ENCODE peak calls at places on chromosome 16, in ten cellular contexts. One of them, this sample, is unnamed.
A peak's percentile ranks its signal among the peaks of the same experiment; 100 is the strongest.

GRCh38 chr16:77298638-77299360 is 99.6 kb downstream of the SYCE1L start:
- DNase-seq in adrenal gland: no peak
- DNase-seq in choroid plexus epithelial cell: peak; percentile 96
- DNase-seq in tibial nerve: no peak
- DNase-seq in kidney epithelial cell: peak; percentile 98
- DNase-seq in HCT116: no peak
- DNase-seq in transverse colon: no peak
- DNase-seq in fibroblast of lung: peak; percentile 93
- DNase-seq in heart right ventricle: no peak
- DNase-seq in AG10803: peak; percentile 95
- DNase-seq in this sample: peak; percentile 98

GRCh38 chr16:78689031-78689430 is 589.6 kb downstream of the WWOX start:
- DNase-seq in HCT116: no peak
- DNase-seq in adrenal gland: no peak
- DNase-seq in fibroblast of lung: peak; percentile 57
- DNase-seq in kidney epithelial cell: no peak
- DNase-seq in tibial nerve: no peak
- DNase-seq in choroid plexus epithelial cell: no peak
- DNase-seq in transverse colon: no peak
- DNase-seq in AG10803: no peak
- DNase-seq in heart right ventricle: no peak
- DNase-seq in this sample: no peak

GRCh38 chr16:51159864-51160263 is 8.8 kb upstream of the SALL1 start:
- DNase-seq in adrenal gland: no peak
- DNase-seq in transverse colon: no peak
- DNase-seq in AG10803: no peak
- DNase-seq in kidney epithelial cell: no peak
- DNase-seq in choroid plexus epithelial cell: no peak
- DNase-seq in HCT116: no peak
- DNase-seq in tibial nerve: no peak
- DNase-seq in heart right ventricle: no peak
- DNase-seq in fibroblast of lung: no peak
- DNase-seq in this sample: no peak

GRCh38 chr16:26857371-26857770 is 209.4 kb upstream of the C16orf82 start:
- DNase-seq in HCT116: no peak
- DNase-seq in choroid plexus epithelial cell: no peak
- DNase-seq in kidney epithelial cell: no peak
- DNase-seq in transverse colon: no peak
- DNase-seq in adrenal gland: no peak
- DNase-seq in AG10803: no peak
- DNase-seq in tibial nerve: no peak
- DNase-seq in heart right ventricle: no peak
- DNase-seq in fibroblast of lung: no peak
- DNase-seq in this sample: no peak

GRCh38 chr16:85539629-85540291 is 73.4 kb upstream of the GSE1 start:
- DNase-seq in kidney epithelial cell: no peak
- DNase-seq in AG10803: no peak
- DNase-seq in fibroblast of lung: no peak
- DNase-seq in transverse colon: no peak
- DNase-seq in heart right ventricle: no peak
- DNase-seq in tibial nerve: no peak
- DNase-seq in HCT116: no peak
- DNase-seq in adrenal gland: no peak
- DNase-seq in choroid plexus epithelial cell: no peak
- DNase-seq in this sample: no peak

GRCh38 chr16:27972500-27972899 is 91.0 kb downstream of the GSG1L start:
- DNase-seq in kidney epithelial cell: peak; percentile 5
- DNase-seq in transverse colon: peak; percentile 11
- DNase-seq in tibial nerve: no peak
- DNase-seq in adrenal gland: no peak
- DNase-seq in HCT116: peak; percentile 73
- DNase-seq in heart right ventricle: no peak
- DNase-seq in choroid plexus epithelial cell: peak; percentile 57
- DNase-seq in fibroblast of lung: peak; percentile 3
- DNase-seq in AG10803: peak; percentile 19
- DNase-seq in this sample: peak; percentile 10

GRCh38 chr16:12291989-12292759 is 315.6 kb downstream of the SNX29 start:
- DNase-seq in HCT116: no peak
- DNase-seq in kidney epithelial cell: no peak
- DNase-seq in adrenal gland: no peak
- DNase-seq in tibial nerve: no peak
- DNase-seq in AG10803: no peak
- DNase-seq in heart right ventricle: no peak
- DNase-seq in transverse colon: no peak
- DNase-seq in fibroblast of lung: no peak
- DNase-seq in choroid plexus epithelial cell: no peak
- DNase-seq in this sample: no peak

GRCh38 chr16:62190426-62190825 is 154.2 kb upstream of the CDH8 start:
- DNase-seq in AG10803: no peak
- DNase-seq in transverse colon: no peak
- DNase-seq in choroid plexus epithelial cell: peak; percentile 1
- DNase-seq in HCT116: no peak
- DNase-seq in fibroblast of lung: no peak
- DNase-seq in tibial nerve: no peak
- DNase-seq in heart right ventricle: no peak
- DNase-seq in kidney epithelial cell: peak; percentile 1
- DNase-seq in adrenal gland: no peak
- DNase-seq in this sample: no peak

GRCh38 chr16:67447508-67448076 is 16.7 kb downstream of the HSD11B2 start:
- DNase-seq in kidney epithelial cell: no peak
- DNase-seq in fibroblast of lung: peak; percentile 88
- DNase-seq in transverse colon: peak; percentile 78
- DNase-seq in AG10803: peak; percentile 49
- DNase-seq in adrenal gland: no peak
- DNase-seq in HCT116: peak; percentile 54
- DNase-seq in tibial nerve: no peak
- DNase-seq in choroid plexus epithelial cell: peak; percentile 40
- DNase-seq in heart right ventricle: peak; percentile 62
- DNase-seq in this sample: no peak

GRCh38 chr16:85955566-85955965 is 56.6 kb downstream of the IRF8 start:
- DNase-seq in adrenal gland: no peak
- DNase-seq in AG10803: no peak
- DNase-seq in heart right ventricle: no peak
- DNase-seq in choroid plexus epithelial cell: no peak
- DNase-seq in transverse colon: no peak
- DNase-seq in kidney epithelial cell: no peak
- DNase-seq in tibial nerve: no peak
- DNase-seq in fibroblast of lung: no peak
- DNase-seq in HCT116: no peak
- DNase-seq in this sample: no peak

GRCh38 chr16:2058901-2059300 is 11.1 kb downstream of the TSC2 start:
- DNase-seq in tibial nerve: no peak
- DNase-seq in transverse colon: no peak
- DNase-seq in choroid plexus epithelial cell: no peak
- DNase-seq in adrenal gland: no peak
- DNase-seq in kidney epithelial cell: no peak
- DNase-seq in heart right ventricle: no peak
- DNase-seq in fibroblast of lung: no peak
- DNase-seq in HCT116: no peak
- DNase-seq in AG10803: no peak
- DNase-seq in this sample: no peak

GRCh38 chr16:2057438-2057837 is 9.7 kb downstream of the TSC2 start:
- DNase-seq in kidney epithelial cell: no peak
- DNase-seq in HCT116: no peak
- DNase-seq in AG10803: no peak
- DNase-seq in heart right ventricle: no peak
- DNase-seq in choroid plexus epithelial cell: no peak
- DNase-seq in tibial nerve: no peak
- DNase-seq in adrenal gland: no peak
- DNase-seq in fibroblast of lung: no peak
- DNase-seq in transverse colon: no peak
- DNase-seq in this sample: no peak

GRCh38 chr16:2056077-2056476 is 8.3 kb downstream of the TSC2 start:
- DNase-seq in adrenal gland: no peak
- DNase-seq in transverse colon: no peak
- DNase-seq in AG10803: peak; percentile 20
- DNase-seq in fibroblast of lung: no peak
- DNase-seq in kidney epithelial cell: no peak
- DNase-seq in HCT116: no peak
- DNase-seq in heart right ventricle: no peak
- DNase-seq in choroid plexus epithelial cell: peak; percentile 41
- DNase-seq in tibial nerve: no peak
- DNase-seq in this sample: no peak

GRCh38 chr16:2054543-2055245 is 6.9 kb downstream of the TSC2 start:
- DNase-seq in choroid plexus epithelial cell: no peak
- DNase-seq in heart right ventricle: no peak
- DNase-seq in HCT116: no peak
- DNase-seq in fibroblast of lung: no peak
- DNase-seq in AG10803: no peak
- DNase-seq in kidney epithelial cell: no peak
- DNase-seq in transverse colon: peak; percentile 89
- DNase-seq in tibial nerve: no peak
- DNase-seq in adrenal gland: no peak
- DNase-seq in this sample: no peak

DNA sequence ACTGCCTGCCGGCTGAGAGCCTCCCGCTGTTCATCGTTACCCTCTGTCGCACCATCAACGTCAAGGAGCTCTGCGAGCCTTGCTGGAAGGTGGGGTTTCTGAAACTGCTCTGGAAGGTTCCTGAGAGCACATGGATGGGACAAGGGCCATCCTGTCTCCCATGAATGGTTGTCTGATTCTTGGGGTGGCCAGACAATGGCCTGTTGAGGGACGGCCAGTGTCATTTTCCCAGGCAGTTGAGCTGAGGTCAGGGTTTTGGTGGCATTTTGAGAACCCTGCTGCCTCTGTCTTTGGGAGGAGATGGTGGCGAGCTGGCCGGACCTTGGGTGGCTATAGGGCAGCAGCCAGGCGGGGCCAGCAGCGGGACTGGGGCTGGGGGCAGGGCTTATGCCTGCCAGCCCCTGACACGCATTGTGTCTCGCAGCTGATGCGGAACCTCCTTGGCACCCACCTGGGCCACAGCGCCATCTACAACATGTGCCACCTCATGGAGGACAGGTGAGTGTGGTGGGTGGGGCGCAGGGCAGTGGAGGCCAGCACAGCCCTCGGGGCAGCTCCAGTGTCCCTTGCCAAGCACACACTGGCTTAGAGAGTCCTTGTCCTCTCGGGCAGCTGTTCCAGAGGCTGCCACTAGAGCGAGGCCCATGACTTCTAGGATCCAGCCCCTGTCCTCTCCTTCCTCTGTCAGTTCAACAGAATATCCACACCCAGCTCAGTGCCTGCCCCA is 9.1 kb downstream of the TSC2 start:
- DNase-seq in choroid plexus epithelial cell: no peak
- DNase-seq in kidney epithelial cell: no peak
- DNase-seq in heart right ventricle: no peak
- DNase-seq in HCT116: no peak
- DNase-seq in transverse colon: no peak
- DNase-seq in adrenal gland: no peak
- DNase-seq in AG10803: peak; percentile 22
- DNase-seq in fibroblast of lung: no peak
- DNase-seq in tibial nerve: no peak
- DNase-seq in this sample: no peak
- TF ChIP-seq CTCF in choroid plexus epithelial cell: peak; percentile 26
- TF ChIP-seq CTCF in kidney epithelial cell: peak; percentile 20
- TF ChIP-seq CTCF in heart right ventricle: no peak
- TF ChIP-seq CTCF in HCT116: peak; percentile 35
- TF ChIP-seq CTCF in transverse colon: no peak
- TF ChIP-seq CTCF in adrenal gland: no peak
- TF ChIP-seq CTCF in AG10803: peak; percentile 39
- TF ChIP-seq CTCF in fibroblast of lung: peak; percentile 16
- TF ChIP-seq CTCF in tibial nerve: peak; percentile 54
- TF ChIP-seq CTCF in this sample: no peak

GRCh38 chr16:83925957-83926725 is 26.9 kb upstream of the OSGIN1 start:
- DNase-seq in HCT116: no peak
- DNase-seq in adrenal gland: no peak
- DNase-seq in choroid plexus epithelial cell: no peak
- DNase-seq in heart right ventricle: no peak
- DNase-seq in kidney epithelial cell: no peak
- DNase-seq in tibial nerve: no peak
- DNase-seq in fibroblast of lung: no peak
- DNase-seq in AG10803: no peak
- DNase-seq in transverse colon: no peak
- DNase-seq in this sample: no peak
- H3K4me3 ChIP-seq in HCT116: no peak overlapping the region
- H3K4me3 ChIP-seq in adrenal gland: no peak overlapping the region
- H3K4me3 ChIP-seq in choroid plexus epithelial cell: no peak overlapping the region
- H3K4me3 ChIP-seq in heart right ventricle: no peak overlapping the region
- H3K4me3 ChIP-seq in kidney epithelial cell: no peak overlapping the region
- H3K4me3 ChIP-seq in tibial nerve: no peak overlapping the region
- H3K4me3 ChIP-seq in fibroblast of lung: no peak overlapping the region
- H3K4me3 ChIP-seq in AG10803: no peak overlapping the region
- H3K4me3 ChIP-seq in transverse colon: no peak overlapping the region
- H3K4me3 ChIP-seq in this sample: no peak overlapping the region

GRCh38 chr16:56861092-56861610 is 3.9 kb upstream of the SLC12A3 start:
- DNase-seq in adrenal gland: no peak
- DNase-seq in HCT116: no peak
- DNase-seq in transverse colon: no peak
- DNase-seq in fibroblast of lung: peak; percentile 59
- DNase-seq in heart right ventricle: no peak
- DNase-seq in tibial nerve: no peak
- DNase-seq in choroid plexus epithelial cell: no peak
- DNase-seq in kidney epithelial cell: no peak
- DNase-seq in AG10803: no peak
- DNase-seq in this sample: no peak

GRCh38 chr16:56861756-56862155 is 3.3 kb upstream of the SLC12A3 start:
- DNase-seq in adrenal gland: no peak
- DNase-seq in heart right ventricle: no peak
- DNase-seq in kidney epithelial cell: no peak
- DNase-seq in transverse colon: no peak
- DNase-seq in fibroblast of lung: no peak
- DNase-seq in HCT116: no peak
- DNase-seq in AG10803: no peak
- DNase-seq in tibial nerve: no peak
- DNase-seq in choroid plexus epithelial cell: no peak
- DNase-seq in this sample: no peak

GRCh38 chr16:56859636-56860035 is 5.4 kb upstream of the SLC12A3 start:
- DNase-seq in fibroblast of lung: no peak
- DNase-seq in adrenal gland: no peak
- DNase-seq in heart right ventricle: no peak
- DNase-seq in tibial nerve: no peak
- DNase-seq in AG10803: no peak
- DNase-seq in kidney epithelial cell: no peak
- DNase-seq in HCT116: no peak
- DNase-seq in transverse colon: no peak
- DNase-seq in choroid plexus epithelial cell: no peak
- DNase-seq in this sample: no peak

GRCh38 chr16:56858375-56858774 is 6.6 kb upstream of the SLC12A3 start:
- DNase-seq in transverse colon: peak; percentile 27
- DNase-seq in tibial nerve: no peak
- DNase-seq in adrenal gland: no peak
- DNase-seq in choroid plexus epithelial cell: no peak
- DNase-seq in kidney epithelial cell: no peak
- DNase-seq in heart right ventricle: no peak
- DNase-seq in HCT116: no peak
- DNase-seq in fibroblast of lung: no peak
- DNase-seq in AG10803: no peak
- DNase-seq in this sample: no peak

GRCh38 chr16:56860226-56861020 is 4.6 kb upstream of the SLC12A3 start:
- DNase-seq in tibial nerve: no peak
- DNase-seq in adrenal gland: no peak
- DNase-seq in kidney epithelial cell: no peak
- DNase-seq in AG10803: no peak
- DNase-seq in HCT116: no peak
- DNase-seq in transverse colon: peak; percentile 38
- DNase-seq in fibroblast of lung: no peak
- DNase-seq in choroid plexus epithelial cell: peak; percentile 72
- DNase-seq in heart right ventricle: no peak
- DNase-seq in this sample: no peak
- TF ChIP-seq CTCF in tibial nerve: no peak
- TF ChIP-seq CTCF in adrenal gland: no peak
- TF ChIP-seq CTCF in kidney epithelial cell: no peak
- TF ChIP-seq CTCF in AG10803: no peak
- TF ChIP-seq CTCF in HCT116: no peak
- TF ChIP-seq CTCF in transverse colon: no peak
- TF ChIP-seq CTCF in fibroblast of lung: no peak
- TF ChIP-seq CTCF in choroid plexus epithelial cell: no peak
- TF ChIP-seq CTCF in heart right ventricle: no peak
- TF ChIP-seq CTCF in this sample: no peak

GRCh38 chr16:30649725-30650368 is 913 bp upstream of the PRR14 start:
- DNase-seq in tibial nerve: peak; percentile 27
- DNase-seq in transverse colon: no peak
- DNase-seq in HCT116: no peak
- DNase-seq in adrenal gland: no peak
- DNase-seq in heart right ventricle: peak; percentile 42
- DNase-seq in AG10803: no peak
- DNase-seq in fibroblast of lung: no peak
- DNase-seq in kidney epithelial cell: no peak
- DNase-seq in choroid plexus epithelial cell: no peak
- DNase-seq in this sample: no peak
- H3K4me3 ChIP-seq in tibial nerve: peak overlapping the region; percentile 82
- H3K4me3 ChIP-seq in transverse colon: peak overlapping the region; percentile 19
- H3K4me3 ChIP-seq in HCT116: peak overlapping the region; percentile 22
- H3K4me3 ChIP-seq in adrenal gland: peak overlapping the region; percentile 73
- H3K4me3 ChIP-seq in heart right ventricle: peak overlapping the region; percentile 90
- H3K4me3 ChIP-seq in AG10803: peak overlapping the region; percentile 57
- H3K4me3 ChIP-seq in fibroblast of lung: peak overlapping the region; percentile 99
- H3K4me3 ChIP-seq in kidney epithelial cell: peak overlapping the region; percentile 36
- H3K4me3 ChIP-seq in choroid plexus epithelial cell: peak overlapping the region; percentile 61
- H3K4me3 ChIP-seq in this sample: peak overlapping the region; percentile 52

This sample was measured in epithelial cell of proximal tubule.